ENCODE peak calls at places on chromosomes 4 and X, in nine cellular contexts. K is fibroblast of lung, U is neural progenitor cell, D is HFF-Myc, E is glutamatergic neuron, P is psoas muscle, C is GM12865, B is fibroblast of mammary gland, W is heart right ventricle. I is an unnamed sample.

GRCh38 chr4:165991325-165992180 is 118.5 kb downstream of the TLL1 start:
- DNase-seq in C (no peak), E (no peak), W (no peak), D (peak), B (peak), U (no peak), K (peak), P (no peak), I (no peak)

GRCh38 chrX:70166601-70167590 is 10.4 kb upstream of the DGAT2L6 start:
- DNase-seq in P (no peak), U (no peak), K (peak), D (peak), B (peak), C (no peak), W (no peak), E (no peak), I (no peak)

GRCh38 chr4:76059750-76060149 is 14.8 kb upstream of the ART3 start:
- DNase-seq in P (no peak), C (no peak), B (peak), W (no peak), D (no peak), U (no peak), K (no peak), E (no peak), I (no peak)

GRCh38 chr4:114980932-114981693 is 132.3 kb downstream of the NDST4 start:
- DNase-seq in U (no peak), D (no peak), P (no peak), K (peak), E (no peak), W (no peak), C (no peak), B (peak), I (no peak)

GRCh38 chrX:69069876-69070275 is 95.4 kb downstream of the PJA1 start:
- DNase-seq in P (no peak), E (no peak), C (no peak), W (no peak), U (no peak), B (no peak), D (no peak), K (no peak), I (no peak)

GRCh38 chr4:122329876-122330595 is 48.8 kb upstream of the ADAD1 start:
- DNase-seq in D (no peak), K (peak), E (no peak), W (no peak), B (peak), P (no peak), U (no peak), C (no peak), I (no peak)

GRCh38 chr4:73740353-73740778 is at the start of gene CXCL8:
- DNase-seq in B (peak), E (no peak), C (no peak), W (peak), P (no peak), K (peak), U (no peak), D (peak), I (no peak)

GRCh38 chr4:102441978-102442890 is 58.9 kb upstream of the NFKB1 start:
- DNase-seq in C (no peak), D (no peak), B (no peak), P (no peak), W (no peak), U (no peak), K (no peak), E (no peak), I (no peak)

GRCh38 chr4:67929447-67929846 is 33.8 kb downstream of the TMPRSS11A start:
- DNase-seq in P (no peak), W (no peak), D (peak), E (no peak), C (no peak), U (no peak), B (peak), K (peak), I (no peak)

GRCh38 chrX:104284407-104285000 is 29.8 kb upstream of the ESX1 start:
- DNase-seq in U (no peak), D (no peak), B (peak), C (no peak), W (no peak), K (peak), P (no peak), E (no peak), I (no peak)

GRCh38 chr4:99506781-99507180 is 4.0 kb upstream of the C4orf17 start:
- DNase-seq in P (no peak), W (no peak), E (no peak), D (no peak), U (no peak), K (no peak), B (peak), C (no peak), I (no peak)

GRCh38 chrX:39757971-39758370 is 339.8 kb downstream of the BCOR start:
- DNase-seq in D (no peak), K (peak), C (no peak), P (no peak), B (peak), W (no peak), E (no peak), U (peak), I (no peak)

GRCh38 chrX:64842492-64842891 is 133.8 kb downstream of the ZC4H2 start:
- DNase-seq in C (peak), P (no peak), D (no peak), K (no peak), W (no peak), E (no peak), B (no peak), U (no peak), I (no peak)

GRCh38 chr4:142351958-142352357 is 494.1 kb downstream of the INPP4B start:
- DNase-seq in D (no peak), U (peak), E (no peak), P (no peak), K (no peak), W (no peak), C (no peak), B (no peak), I (no peak)

GRCh38 chr4:102684605-102685052 is 76.1 kb downstream of the MANBA start:
- DNase-seq in D (peak), W (no peak), E (no peak), P (no peak), C (peak), U (no peak), K (peak), B (peak), I (no peak)

GRCh38 chr4:181819951-181820350 is 423.3 kb upstream of the TENM3 start:
- DNase-seq in W (no peak), B (peak), E (no peak), P (no peak), D (no peak), K (peak), U (no peak), C (no peak), I (no peak)

GRCh38 chr4:98232202-98232601 is 29.0 kb upstream of the RAP1GDS1 start:
- DNase-seq in D (peak), U (no peak), P (no peak), B (peak), W (no peak), K (no peak), C (no peak), E (no peak), I (no peak)

GRCh38 chr4:151355155-151355554 is 29.8 kb upstream of the SH3D19 start:
- DNase-seq in P (no peak), W (no peak), B (no peak), E (no peak), K (no peak), D (no peak), C (no peak), U (no peak), I (no peak)

GRCh38 chr4:150801833-150802232 is 213.3 kb downstream of the LRBA start:
- DNase-seq in D (no peak), U (no peak), K (no peak), B (no peak), C (no peak), E (no peak), W (no peak), P (no peak), I (no peak)

GRCh38 chr4:1777822-1778641 is 15.1 kb upstream of the FGFR3 start:
- DNase-seq in K (peak), D (no peak), C (no peak), E (peak), U (peak), W (no peak), B (no peak), P (no peak), I (no peak)
- TF ChIP-seq CTCF in K (no peak), D (no peak), C (no peak), E (no peak), U (peak), W (no peak), B (no peak), P (no peak), I (no peak)

DNA sequence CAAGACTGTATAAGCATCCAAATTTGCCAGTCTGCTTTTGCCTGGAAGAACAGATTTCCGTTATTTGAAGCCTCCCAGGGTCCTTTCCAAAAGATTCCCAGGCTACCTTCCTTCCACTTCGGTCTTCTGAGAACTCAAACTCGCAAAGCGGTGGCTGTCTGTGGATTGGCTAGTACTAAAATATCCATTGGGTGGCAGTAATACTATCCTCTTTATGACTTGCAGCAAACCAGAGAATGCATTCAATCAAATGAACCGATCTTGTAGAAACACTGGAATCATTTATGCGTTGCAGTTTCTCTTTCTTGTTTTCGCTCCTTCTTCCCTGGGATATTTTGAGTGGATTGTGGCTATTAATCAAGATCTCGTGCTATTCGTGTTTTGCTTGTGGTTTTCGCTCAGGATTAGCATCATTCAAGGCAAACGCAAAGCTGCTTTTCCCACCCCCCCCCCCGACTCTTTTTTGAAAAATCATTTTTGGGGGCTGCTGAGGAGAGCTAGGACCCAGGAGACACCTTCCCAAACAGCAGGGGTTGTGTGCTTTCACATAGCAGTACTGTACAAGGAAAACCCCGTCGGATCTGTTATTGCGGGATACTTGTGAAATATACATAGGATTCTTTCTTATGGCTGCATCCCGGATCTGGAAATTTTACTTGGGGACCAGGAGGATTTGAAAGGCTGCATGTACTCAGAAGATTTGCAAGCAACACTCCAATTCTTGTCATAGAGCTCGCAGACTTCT is at the start of gene IL1RAPL1:
- DNase-seq in C (peak), B (peak), W (no peak), E (no peak), U (peak), P (no peak), D (peak), K (peak), I (no peak)
- TF ChIP-seq CTCF in C (no peak), B (peak), W (peak), E (no peak), U (peak), P (no peak), D (no peak), K (peak), I (no peak)

DNA sequence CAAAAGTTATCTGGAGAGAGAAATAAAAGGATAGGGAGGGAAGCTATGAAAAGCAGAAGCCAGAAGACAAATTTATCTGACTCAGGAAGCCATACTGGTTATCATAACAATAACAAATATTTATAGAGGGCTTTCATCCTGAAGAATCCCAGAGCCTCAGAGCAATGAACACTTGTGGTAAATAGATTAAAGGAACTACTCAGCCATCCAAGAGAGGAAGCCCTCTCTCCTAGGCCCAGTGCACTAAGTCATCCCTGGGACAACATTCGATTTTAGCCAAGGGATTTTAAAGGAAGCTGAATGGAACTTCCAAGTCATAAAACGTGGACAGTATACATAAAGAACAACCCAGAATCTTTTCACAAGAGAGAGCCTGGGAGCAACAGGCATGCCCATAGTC is 76.9 kb downstream of the COL4A6 start:
- DNase-seq in B (no peak), E (no peak), W (no peak), P (no peak), C (no peak), U (no peak), K (peak), D (no peak), I (no peak)
- TF ChIP-seq CTCF in B (no peak), E (no peak), W (no peak), P (no peak), C (no peak), U (no peak), K (no peak), D (no peak), I (no peak)

DNA sequence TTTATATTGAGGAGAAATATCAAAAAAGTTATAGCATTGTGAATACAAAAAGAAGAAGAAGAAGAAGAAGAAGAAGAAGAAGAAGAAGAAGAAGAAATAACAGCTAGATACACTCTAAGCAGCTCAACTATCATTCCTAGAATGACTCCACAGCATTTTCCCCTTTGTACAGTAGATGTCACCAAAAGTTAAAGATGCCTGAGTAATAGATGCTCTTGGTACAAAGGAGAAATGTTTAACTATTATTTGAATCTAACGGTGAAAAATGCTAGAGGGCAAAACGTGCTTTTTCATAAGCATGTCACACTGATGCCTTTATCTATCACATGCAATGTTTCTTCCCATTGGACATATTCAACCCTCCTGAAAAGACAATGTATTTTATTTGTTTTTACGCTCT is 178.4 kb upstream of the GPRIN3 start:
- DNase-seq in K (no peak), U (no peak), E (no peak), B (peak), W (no peak), C (no peak), D (peak), P (no peak), I (peak)
- TF ChIP-seq CTCF in K (peak), U (no peak), E (no peak), B (peak), W (peak), C (no peak), D (peak), P (no peak), I (peak)

GRCh38 chr4:26839534-26839951 is 21.1 kb upstream of the STIM2 start:
- DNase-seq in E (no peak), D (peak), K (peak), W (peak), C (no peak), B (peak), U (no peak), P (no peak), I (no peak)

GRCh38 chr4:26838055-26838842 is 22.4 kb upstream of the STIM2 start:
- DNase-seq in U (no peak), P (no peak), D (no peak), W (no peak), K (peak), E (no peak), B (no peak), C (no peak), I (no peak)

GRCh38 chr4:26830701-26831100 is 29.9 kb upstream of the STIM2 start:
- DNase-seq in U (no peak), D (no peak), W (no peak), C (no peak), B (no peak), P (no peak), E (no peak), K (no peak), I (no peak)

GRCh38 chr4:26839016-26839415 is 21.6 kb upstream of the STIM2 start:
- DNase-seq in U (no peak), E (no peak), W (no peak), K (no peak), B (no peak), C (no peak), D (no peak), P (no peak), I (no peak)

GRCh38 chr4:26836539-26836938 is 24.1 kb upstream of the STIM2 start:
- DNase-seq in D (no peak), K (no peak), B (no peak), U (peak), P (no peak), E (no peak), C (no peak), W (no peak), I (no peak)
- TF ChIP-seq CTCF in D (no peak), K (no peak), B (no peak), U (no peak), P (no peak), E (no peak), C (no peak), W (no peak), I (no peak)

DNA sequence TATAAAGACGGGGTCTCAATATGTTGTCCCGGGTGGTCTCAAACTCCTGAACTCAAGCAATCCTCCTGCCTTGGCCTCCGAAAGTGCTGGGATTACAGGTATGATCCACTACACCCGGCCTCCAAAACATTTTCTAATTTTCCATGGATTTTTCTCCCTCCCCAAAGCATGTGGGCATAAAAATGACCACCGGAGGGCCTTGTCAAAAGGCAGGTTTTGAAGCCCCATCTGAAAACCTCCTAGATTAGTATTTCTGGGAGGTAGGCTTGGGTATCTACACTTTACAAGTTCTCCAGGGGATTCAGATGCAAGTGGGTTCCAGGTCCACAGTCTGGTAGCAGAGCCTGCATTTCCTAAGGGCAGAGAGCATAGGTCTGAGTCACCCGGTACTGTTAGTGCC is 1.4 kb upstream of the GPR173 start:
- DNase-seq in U (no peak), E (peak), B (peak), K (no peak), C (no peak), D (no peak), W (no peak), P (no peak), I (no peak)
- TF ChIP-seq CTCF in U (peak), E (peak), B (peak), K (peak), C (no peak), D (peak), W (no peak), P (no peak), I (no peak)

GRCh38 chr4:3675251-3676115 is 90.7 kb upstream of the ADRA2C start:
- DNase-seq in E (peak), W (no peak), C (no peak), U (no peak), B (no peak), D (no peak), P (peak), K (no peak), I (no peak)
- TF ChIP-seq CTCF in E (no peak), W (no peak), C (no peak), U (no peak), B (no peak), D (no peak), P (no peak), K (no peak), I (no peak)

I was measured in GM13976.